ENCODE peak calls at places on chromosomes 13 and 19, in five cellular contexts. I is activated T-helper 1 cell treated with Interleukin-2 at 50 U/mL for 16 hours, C is HS-27A, Y is GM20000, E is OCI-LY7. K is an unnamed sample.

GRCh38 chr19:40284251-40284500 is 969 bp downstream of the AKT2 start:
- DNase-seq in E (no peak), I (no peak), C (no peak), Y (no peak), K (no peak)

GRCh38 chr19:40177286-40178070 is 13.7 kb upstream of the MAP3K10 start:
- DNase-seq in Y (no peak), E (no peak), I (no peak), C (no peak), K (no peak)

GRCh38 chr13:41457589-41458186 is 338 bp downstream of the RGCC start:
- DNase-seq in Y (peak; percentile 61), C (no peak), I (peak; percentile 23), E (peak; percentile 51), K (peak; percentile 88)

GRCh38 chr13:110593430-110594130 is 21.8 kb upstream of the NAXD start:
- DNase-seq in I (no peak), C (peak; percentile 8), Y (peak; percentile 78), E (peak; percentile 49), K (no peak)

GRCh38 chr19:40217027-40217810 is 965 bp downstream of the TTC9B start:
- DNase-seq in E (peak; percentile 28), Y (peak; percentile 52), C (no peak), I (no peak), K (no peak)

GRCh38 chr13:64756621-64757020 is 2473.5 kb downstream of the PCDH9 start:
- DNase-seq in E (no peak), I (no peak), C (no peak), Y (no peak), K (no peak)

GRCh38 chr13:50679321-50679720 is 164.2 kb downstream of the DLEU7 start:
- DNase-seq in I (no peak), E (no peak), C (no peak), Y (no peak), K (no peak)

GRCh38 chr13:73722120-73722519 is 412.1 kb downstream of the KLF12 start:
- DNase-seq in I (no peak), Y (peak; percentile 17), E (peak; percentile 3), C (no peak), K (no peak)

GRCh38 chr19:58279042-58279924 is 528 bp downstream of the ZNF8 start:
- DNase-seq in I (peak; percentile 6), E (peak; percentile 35), Y (peak; percentile 52), C (peak; percentile 31), K (peak; percentile 91)

GRCh38 chr13:110869805-110870706 is 44.8 kb downstream of the ANKRD10 start:
- DNase-seq in E (no peak), I (no peak), Y (no peak), C (peak; percentile 94), K (peak; percentile 93)

GRCh38 chr19:2246801-2247361 is 2.2 kb upstream of the AMH start:
- DNase-seq in I (no peak), Y (no peak), C (no peak), E (no peak), K (no peak)

GRCh38 chr19:51272183-51272817 is 21.4 kb downstream of the SIGLECL1 start:
- DNase-seq in E (no peak), C (no peak), Y (no peak), I (peak; percentile 10), K (no peak)

GRCh38 chr19:39768811-39769210 is 9.8 kb upstream of the LEUTX start:
- DNase-seq in C (no peak), E (no peak), I (no peak), Y (no peak), K (no peak)

GRCh38 chr19:57903298-57904174 is 12.9 kb downstream of the ZNF417 start:
- DNase-seq in C (no peak), I (no peak), Y (no peak), E (peak; percentile 53), K (no peak)

GRCh38 chr19:43524922-43525835 is 1.8 kb downstream of the ETHE1 start:
- DNase-seq in I (no peak), Y (peak; percentile 69), E (no peak), C (no peak), K (no peak)

GRCh38 chr13:25977216-25977615 is 74.6 kb downstream of the SHISA2 start:
- DNase-seq in I (no peak), C (no peak), Y (no peak), E (no peak), K (no peak)

GRCh38 chr13:48194392-48194754 is 38.6 kb upstream of the ITM2B start:
- DNase-seq in Y (peak; percentile 30), I (no peak), C (no peak), E (no peak), K (no peak)

GRCh38 chr19:49119411-49120324 is at the start of gene PPFIA3:
- DNase-seq in E (no peak), I (no peak), Y (no peak), C (no peak), K (no peak)

GRCh38 chr13:70960841-70961443 is 852.7 kb upstream of the KLHL1 start:
- DNase-seq in Y (peak; percentile 5), E (peak; percentile 1), C (no peak), I (no peak), K (no peak)

GRCh38 chr19:48867922-48868195 is 558 bp downstream of the PLEKHA4 start:
- DNase-seq in Y (no peak), I (no peak), C (no peak), E (no peak), K (no peak)

GRCh38 chr13:88464851-88465250 is 793.7 kb downstream of the SLITRK5 start:
- DNase-seq in Y (no peak), C (no peak), E (no peak), I (no peak), K (no peak)

GRCh38 chr19:31211088-31211487 is 138.1 kb downstream of the TSHZ3 start:
- DNase-seq in C (no peak), Y (no peak), I (no peak), E (no peak), K (no peak)

GRCh38 chr19:8526345-8527062 is 12.5 kb upstream of the ZNF414 start:
- DNase-seq in E (no peak), C (peak; percentile 46), Y (no peak), I (no peak), K (peak; percentile 94)

GRCh38 chr13:75312884-75313520 is 169.0 kb downstream of the TBC1D4 start:
- DNase-seq in I (no peak), E (no peak), C (no peak), Y (no peak), K (no peak)

GRCh38 chr19:58559275-58560006 is 1.0 kb upstream of the UBE2M start:
- DNase-seq in E (peak; percentile 93), Y (peak; percentile 91), I (no peak), C (peak; percentile 87), K (peak; percentile 97)

GRCh38 chr13:41782086-41782485 is 178.8 kb downstream of the VWA8 start:
- DNase-seq in E (no peak), C (no peak), I (no peak), Y (no peak), K (no peak)

GRCh38 chr13:106152047-106152446 is 383.4 kb downstream of the EFNB2 start:
- DNase-seq in E (no peak), I (no peak), C (no peak), Y (no peak), K (no peak)

GRCh38 chr13:45851171-45851889 is at the start of gene SIAH3:
- DNase-seq in I (no peak), E (no peak), C (no peak), Y (no peak), K (no peak)

GRCh38 chr13:27919934-27920676 is at the start of gene PDX1:
- DNase-seq in C (no peak), E (no peak), Y (no peak), I (no peak), K (no peak)

GRCh38 chr13:23671902-23672301 is 101.7 kb downstream of the TNFRSF19 start:
- DNase-seq in C (no peak), E (no peak), I (no peak), Y (no peak), K (no peak)